ENCODE peak calls at places on chromosomes 5 and 9, in ten cellular contexts. T, K, Q, J, G, A, M, P, R and S are unnamed samples.
A peak's percentile ranks its signal among the peaks of the same experiment; 100 is the strongest.

GRCh38 chr9:95096381-95096780 is 221.1 kb downstream of the FANCC start:
- DNase-seq in T (no peak), K (no peak), Q (no peak), J (no peak), G (no peak), A (no peak), M (no peak), P (no peak), R (peak; percentile 16), S (no peak)

GRCh38 chr9:21919377-21920362 is 74.5 kb downstream of the CDKN2A start:
- DNase-seq in T (peak; percentile 3), K (no peak), Q (no peak), J (no peak), G (no peak), A (no peak), M (no peak), P (peak; percentile 7), R (peak; percentile 76), S (no peak)

GRCh38 chr5:66498791-66499207 is 97.4 kb upstream of the MAST4 start:
- DNase-seq in T (no peak), K (no peak), Q (no peak), J (no peak), G (no peak), A (no peak), M (no peak), P (no peak), R (peak; percentile 42), S (no peak)

GRCh38 chr9:14170973-14171596 is 142.9 kb downstream of the NFIB start:
- DNase-seq in T (no peak), K (no peak), Q (no peak), J (no peak), G (no peak), A (no peak), M (no peak), P (no peak), R (no peak), S (no peak)

GRCh38 chr5:35810561-35810960 is 46.1 kb upstream of the IL7R start:
- DNase-seq in T (no peak), K (no peak), Q (no peak), J (no peak), G (no peak), A (no peak), M (no peak), P (no peak), R (no peak), S (no peak)

GRCh38 chr5:32506809-32507208 is 62.3 kb upstream of the ZFR start:
- DNase-seq in T (no peak), K (no peak), Q (no peak), J (no peak), G (no peak), A (no peak), M (no peak), P (no peak), R (no peak), S (no peak)

GRCh38 chr5:43523662-43524072 is 8.7 kb upstream of the C5orf34 start:
- DNase-seq in T (no peak), K (no peak), Q (no peak), J (no peak), G (no peak), A (no peak), M (no peak), P (no peak), R (no peak), S (no peak)

GRCh38 chr9:70868661-70869652 is 252.5 kb downstream of the TRPM3 start:
- DNase-seq in T (no peak), K (no peak), Q (no peak), J (peak; percentile 52), G (no peak), A (no peak), M (no peak), P (no peak), R (no peak), S (no peak)

GRCh38 chr5:133907075-133907474 is 61.4 kb downstream of the C5orf15 start:
- DNase-seq in T (peak; percentile 29), K (no peak), Q (no peak), J (no peak), G (no peak), A (no peak), M (no peak), P (no peak), R (no peak), S (no peak)

GRCh38 chr5:139646111-139646510 is 2.0 kb upstream of the CXXC5 start:
- DNase-seq in T (no peak), K (no peak), Q (no peak), J (peak; percentile 25), G (no peak), A (no peak), M (no peak), P (no peak), R (no peak), S (no peak)

GRCh38 chr5:136329791-136330190 is 35.6 kb downstream of the TRPC7 start:
- DNase-seq in T (no peak), K (no peak), Q (no peak), J (no peak), G (no peak), A (no peak), M (no peak), P (no peak), R (peak; percentile 18), S (no peak)

GRCh38 chr9:88266416-88266815 is 121.8 kb upstream of the SPIN1 start:
- DNase-seq in T (no peak), K (no peak), Q (no peak), J (no peak), G (no peak), A (no peak), M (no peak), P (no peak), R (no peak), S (no peak)

GRCh38 chr9:99690573-99690972 is 131.1 kb upstream of the NR4A3 start:
- DNase-seq in T (no peak), K (no peak), Q (peak; percentile 21), J (no peak), G (no peak), A (no peak), M (no peak), P (no peak), R (no peak), S (no peak)

GRCh38 chr5:167261309-167262100 is 1029.9 kb upstream of the WWC1 start:
- DNase-seq in T (no peak), K (no peak), Q (no peak), J (no peak), G (no peak), A (no peak), M (no peak), P (no peak), R (peak; percentile 24), S (no peak)

GRCh38 chr5:120463026-120463770 is 902 bp upstream of the PRR16 start:
- DNase-seq in T (no peak), K (no peak), Q (no peak), J (no peak), G (no peak), A (no peak), M (no peak), P (no peak), R (no peak), S (no peak)

GRCh38 chr5:2562036-2562435 is 189.4 kb downstream of the IRX2 start:
- DNase-seq in T (no peak), K (no peak), Q (no peak), J (no peak), G (no peak), A (no peak), M (no peak), P (no peak), R (no peak), S (no peak)

GRCh38 chr5:117204926-117205869 is 630.6 kb upstream of the SEMA6A start:
- DNase-seq in T (no peak), K (no peak), Q (no peak), J (no peak), G (no peak), A (no peak), M (no peak), P (no peak), R (no peak), S (no peak)

GRCh38 chr9:126647585-126648110 is 33.9 kb downstream of the LMX1B start:
- DNase-seq in T (no peak), K (no peak), Q (no peak), J (no peak), G (no peak), A (no peak), M (no peak), P (no peak), R (no peak), S (no peak)

GRCh38 chr5:33468811-33469435 is 28.2 kb downstream of the TARS1 start:
- DNase-seq in T (no peak), K (no peak), Q (no peak), J (no peak), G (no peak), A (no peak), M (no peak), P (no peak), R (no peak), S (no peak)

GRCh38 chr9:38082456-38083287 is 13.6 kb upstream of the SHB start:
- DNase-seq in T (no peak), K (no peak), Q (no peak), J (no peak), G (no peak), A (no peak), M (no peak), P (no peak), R (no peak), S (no peak)

GRCh38 chr5:90092734-90093133 is 316.8 kb downstream of the CETN3 start:
- DNase-seq in T (no peak), K (no peak), Q (no peak), J (no peak), G (no peak), A (no peak), M (no peak), P (no peak), R (no peak), S (no peak)

GRCh38 chr5:89276566-89277305 is 393.8 kb upstream of the MEF2C start:
- DNase-seq in T (no peak), K (no peak), Q (no peak), J (no peak), G (no peak), A (no peak), M (no peak), P (no peak), R (peak; percentile 6), S (no peak)

GRCh38 chr5:17269201-17269600 is 51.8 kb downstream of the BASP1 start:
- DNase-seq in T (no peak), K (no peak), Q (no peak), J (no peak), G (no peak), A (no peak), M (no peak), P (peak; percentile 35), R (no peak), S (no peak)

GRCh38 chr9:112411626-112412027 is 31.7 kb downstream of the HSDL2 start:
- DNase-seq in T (no peak), K (no peak), Q (no peak), J (no peak), G (no peak), A (no peak), M (no peak), P (no peak), R (no peak), S (no peak)

GRCh38 chr9:135791431-135792267 is 89.7 kb downstream of the KCNT1 start:
- DNase-seq in T (no peak), K (no peak), Q (no peak), J (no peak), G (no peak), A (no peak), M (no peak), P (no peak), R (peak; percentile 96), S (no peak)

GRCh38 chr9:137648396-137648795 is 29.6 kb downstream of the EHMT1 start:
- DNase-seq in T (no peak), K (no peak), Q (no peak), J (no peak), G (no peak), A (no peak), M (no peak), P (no peak), R (no peak), S (no peak)

GRCh38 chr9:68942790-68943189 is 71.1 kb downstream of the PRKACG start:
- DNase-seq in T (no peak), K (no peak), Q (no peak), J (no peak), G (no peak), A (no peak), M (no peak), P (no peak), R (no peak), S (no peak)

GRCh38 chr5:139645495-139645871 is 2.7 kb upstream of the CXXC5 start:
- DNase-seq in T (no peak), K (no peak), Q (no peak), J (peak; percentile 41), G (no peak), A (no peak), M (no peak), P (no peak), R (no peak), S (no peak)